ENCODE peak calls at places on chromosome 4, in six cellular contexts. K is cardiac muscle cell, W is neural progenitor cell, U is colonic mucosa, I is tibial nerve, T is WERI-Rb-1. J is an unnamed sample.

GRCh38 chr4:151866266-151866918 is 105.6 kb upstream of the GATB start:
- DNase-seq in K (no peak), W (no peak), U (no peak), I (no peak), T (no peak), J (no peak)

GRCh38 chr4:171629737-171630136 is 183.5 kb upstream of the GALNTL6 start:
- DNase-seq in K (no peak), W (peak; percentile 25), U (no peak), I (no peak), T (peak; percentile 22), J (peak; percentile 50)

GRCh38 chr4:83929550-83929949 is 393.6 kb downstream of the GPAT3 start:
- DNase-seq in K (no peak), W (no peak), U (no peak), I (no peak), T (no peak), J (no peak)

GRCh38 chr4:161419822-161420221 is 744.0 kb downstream of the FSTL5 start:
- DNase-seq in K (no peak), W (peak; percentile 34), U (no peak), I (no peak), T (peak; percentile 34), J (no peak)

GRCh38 chr4:41656572-41657301 is 91.8 kb downstream of the PHOX2B start:
- DNase-seq in K (no peak), W (no peak), U (no peak), I (no peak), T (no peak), J (peak; percentile 23)

GRCh38 chr4:150045410-150045809 is 32.8 kb upstream of the DCLK2 start:
- DNase-seq in K (no peak), W (no peak), U (no peak), I (no peak), T (no peak), J (no peak)

GRCh38 chr4:13544556-13545393 is 467 bp upstream of the NKX3-2 start:
- DNase-seq in K (peak; percentile 86), W (peak; percentile 93), U (peak; percentile 88), I (no peak), T (peak; percentile 95), J (no peak)

GRCh38 chr4:144611850-144612249 is 34.1 kb upstream of the HHIP start:
- DNase-seq in K (peak; percentile 11), W (peak; percentile 51), U (no peak), I (no peak), T (peak; percentile 73), J (no peak)

GRCh38 chr4:47368211-47368610 is 95.3 kb downstream of the COMMD8 start:
- DNase-seq in K (no peak), W (no peak), U (no peak), I (no peak), T (no peak), J (no peak)

GRCh38 chr4:151604238-151604637 is 156.6 kb downstream of the GATB start:
- DNase-seq in K (no peak), W (no peak), U (no peak), I (no peak), T (no peak), J (no peak)

GRCh38 chr4:119550857-119551532 is 77.6 kb downstream of the PDE5A start:
- DNase-seq in K (no peak), W (peak; percentile 95), U (no peak), I (no peak), T (no peak), J (no peak)

DNA sequence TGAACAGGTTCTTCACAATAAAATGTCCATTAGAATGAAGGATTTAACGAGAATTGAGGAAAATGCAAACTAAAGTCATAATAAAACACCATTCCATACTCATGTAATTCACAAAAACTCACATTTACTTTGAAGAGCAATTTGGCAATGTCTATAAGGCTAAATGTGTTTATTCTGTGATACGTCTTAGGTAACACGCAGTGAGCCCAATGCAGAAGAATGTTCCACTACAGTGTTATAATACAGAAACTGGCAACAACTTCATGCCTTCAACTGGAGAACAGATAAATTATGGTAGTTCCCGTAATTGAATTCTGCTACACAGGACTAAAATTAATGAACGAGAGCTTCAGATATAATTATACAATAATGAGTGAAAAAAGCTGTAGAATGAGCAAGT is 17.4 kb downstream of the ADH5 start:
- DNase-seq in K (no peak), W (no peak), U (no peak), I (no peak), T (no peak), J (no peak)
- H3K36me3 ChIP-seq in K (peaks cover 18% of the 10 kb centered on the region), W (peaks cover 33% of the 10 kb centered on the region), U (peaks cover 4% of the 10 kb centered on the region), I (peaks cover 18% of the 10 kb centered on the region), T (peaks cover 69% of the 10 kb centered on the region), J (no peaks in the 10 kb centered on the region)

DNA sequence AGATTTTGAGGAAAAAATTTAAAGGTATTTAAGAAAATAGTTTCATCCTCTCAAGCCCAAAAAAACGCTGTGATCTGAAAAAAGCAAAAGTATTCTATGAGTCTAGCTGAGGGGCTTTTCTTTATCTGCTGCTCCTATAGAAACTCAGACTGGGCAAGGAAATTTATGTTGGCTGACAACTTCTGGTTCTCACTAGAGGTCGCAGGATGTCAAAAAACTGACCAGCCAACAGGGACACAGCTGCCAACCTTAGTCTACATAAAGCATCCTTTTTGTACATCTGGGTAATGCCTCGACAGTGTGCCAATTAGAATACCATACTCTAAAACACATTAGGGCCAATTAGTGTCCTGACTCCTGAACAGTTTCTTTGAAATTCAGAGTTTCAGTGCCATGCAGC is 8.8 kb upstream of the TLL1 start:
- DNase-seq in K (no peak), W (peak; percentile 16), U (no peak), I (no peak), T (no peak), J (no peak)
- TF ChIP-seq CTCF in K (peak; percentile 5), W (peak; percentile 22), U (no peak), I (no peak), T (no peak), J (no peak)

DNA sequence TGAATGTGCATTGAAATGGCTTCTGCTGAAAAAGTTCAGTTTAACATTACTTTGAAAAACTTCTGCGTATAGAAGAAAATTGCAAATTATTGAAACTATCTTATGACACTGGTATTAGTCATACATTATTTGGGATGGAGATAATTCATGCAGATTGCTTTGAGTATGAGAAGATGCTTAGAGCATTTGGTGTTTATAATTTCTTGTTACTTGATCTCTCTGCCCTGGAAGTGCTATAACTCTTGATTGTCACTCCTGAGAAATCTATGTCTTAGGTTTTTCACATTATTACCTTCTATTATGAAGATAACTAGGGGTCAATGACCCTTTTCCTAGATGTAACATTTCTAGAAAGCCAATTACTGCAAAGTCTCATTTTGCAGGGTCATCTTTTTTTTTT is 36.4 kb downstream of the TMEM131L start:
- DNase-seq in K (no peak), W (no peak), U (no peak), I (no peak), T (no peak), J (no peak)
- H3K36me3 ChIP-seq in K (no peaks in the 10 kb centered on the region), W (no peaks in the 10 kb centered on the region), U (no peaks in the 10 kb centered on the region), I (no peaks in the 10 kb centered on the region), T (no peaks in the 10 kb centered on the region), J (no peaks in the 10 kb centered on the region)

GRCh38 chr4:1630266-1630665 is 53.8 kb downstream of the FAM53A start:
- DNase-seq in K (no peak), W (no peak), U (no peak), I (no peak), T (no peak), J (no peak)

GRCh38 chr4:1629704-1630093 is 54.4 kb downstream of the FAM53A start:
- DNase-seq in K (no peak), W (no peak), U (no peak), I (no peak), T (no peak), J (no peak)

GRCh38 chr4:1627417-1628313 is 56.4 kb downstream of the FAM53A start:
- DNase-seq in K (no peak), W (no peak), U (no peak), I (no peak), T (no peak), J (no peak)

GRCh38 chr4:1631136-1631535 is 53.0 kb downstream of the FAM53A start:
- DNase-seq in K (no peak), W (no peak), U (no peak), I (no peak), T (no peak), J (no peak)

DNA sequence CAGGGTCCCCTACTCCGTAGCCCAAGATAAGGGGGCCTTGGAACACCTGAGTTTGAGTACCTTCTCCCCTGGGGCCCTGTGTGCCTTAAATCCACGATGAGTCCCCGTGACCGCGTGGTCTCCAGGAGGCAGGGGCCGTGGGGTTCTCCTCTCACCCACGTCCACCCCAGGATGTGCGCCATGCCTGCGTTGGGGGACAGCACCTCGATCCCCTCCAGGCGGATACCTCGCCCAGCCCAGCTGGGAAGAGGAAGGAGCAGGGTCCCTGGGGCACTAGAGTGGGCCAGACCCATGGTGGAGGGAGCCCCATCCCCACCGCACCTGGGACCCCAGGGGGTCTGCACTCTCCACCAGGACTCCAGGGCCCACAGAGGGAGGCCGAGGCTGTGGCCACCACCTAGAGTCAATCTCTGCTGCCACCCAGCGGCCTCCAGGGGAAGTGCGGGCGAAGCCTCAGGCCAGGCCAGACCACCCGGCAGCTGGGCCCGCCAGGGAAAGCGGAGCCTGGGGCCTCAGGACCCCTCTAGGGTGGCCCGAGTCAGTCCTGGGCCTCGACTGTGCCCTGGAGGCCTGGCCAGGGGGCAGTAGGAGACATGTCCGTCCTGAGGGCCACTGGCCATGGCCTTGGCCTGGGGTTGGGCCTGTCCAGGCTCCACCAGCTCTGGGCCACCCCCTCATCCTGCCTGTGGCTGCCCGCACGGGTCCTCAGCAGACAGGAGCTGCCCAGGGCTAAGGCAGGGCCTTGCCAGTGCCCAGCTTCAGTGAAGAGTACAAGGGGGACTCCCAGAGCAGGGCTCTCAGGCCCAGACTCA is 55.0 kb downstream of the FAM53A start:
- DNase-seq in K (peak; percentile 73), W (peak; percentile 81), U (peak; percentile 67), I (peak; percentile 63), T (peak; percentile 77), J (peak; percentile 61)
- TF ChIP-seq CTCF in K (peak; percentile 94), W (peak; percentile 94), U (peak; percentile 99), I (peak; percentile 94), T (peak; percentile 98), J (peak; percentile 96)

DNA sequence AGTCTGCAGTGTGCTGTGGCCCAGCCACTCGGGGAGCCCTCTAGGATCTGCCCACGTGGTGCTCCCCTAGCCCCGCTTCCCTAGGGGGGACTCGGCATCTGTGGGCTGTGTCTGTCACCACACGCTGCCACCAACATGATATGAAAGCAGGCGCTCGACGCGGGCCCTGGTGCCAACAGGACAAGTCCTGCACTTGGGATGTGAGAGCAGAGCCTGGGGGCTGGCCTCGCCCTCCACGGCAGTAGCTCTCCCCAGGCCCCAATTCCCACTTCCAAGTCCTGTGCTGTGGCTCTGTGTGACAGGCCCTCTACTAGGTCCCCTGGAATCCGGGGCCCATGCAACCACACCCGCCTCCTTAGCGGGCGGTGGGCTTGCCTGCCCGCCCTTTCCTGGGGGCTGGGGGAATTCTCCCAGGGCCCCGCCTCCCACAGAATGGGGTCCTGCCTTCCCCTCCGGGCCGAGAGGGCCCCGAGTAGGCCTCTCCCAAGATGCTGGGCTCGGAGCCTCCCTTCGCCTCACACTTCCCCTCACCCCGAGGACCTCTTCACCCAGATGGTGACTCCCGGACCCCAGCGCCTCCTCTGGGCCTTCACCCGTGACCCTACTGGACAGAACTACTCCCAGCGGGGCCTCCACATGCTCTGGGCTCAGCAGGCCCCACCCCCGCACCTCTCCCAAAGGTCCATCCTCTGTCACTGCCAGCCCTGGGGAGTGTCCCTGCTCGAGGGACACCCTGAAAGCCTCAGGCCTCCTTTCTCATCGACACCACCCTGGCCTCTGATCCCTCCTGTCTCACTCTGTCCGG is 11.2 kb downstream of the LRPAP1 start:
- DNase-seq in K (no peak), W (no peak), U (no peak), I (no peak), T (no peak), J (peak; percentile 56)
- H3K36me3 ChIP-seq in K (peaks cover 32% of the 10 kb centered on the region), W (no peaks in the 10 kb centered on the region), U (peaks cover 34% of the 10 kb centered on the region), I (peaks cover 24% of the 10 kb centered on the region), T (peaks cover 90% of the 10 kb centered on the region), J (peaks cover 88% of the 10 kb centered on the region)